ENCODE peak calls at places on chromosomes 4 and X, in five cellular contexts. E, A, Q, C and N are unnamed samples.

GRCh38 chrX:118373538-118373937 is 27.6 kb downstream of the WDR44 start:
- DNase-seq in A (no peak), Q (no peak), C (no peak), E (no peak), N (no peak)

GRCh38 chrX:134670241-134670811 is 12.1 kb upstream of the PLAC1 start:
- DNase-seq in E (peak), Q (peak), A (no peak), C (peak), N (no peak)

GRCh38 chrX:84188320-84188834 is 378 bp upstream of the RPS6KA6 start:
- DNase-seq in A (peak), E (peak), Q (peak), C (no peak), N (no peak)

GRCh38 chrX:19686876-19687275 is 171.6 kb upstream of the MAP3K15 start:
- DNase-seq in Q (no peak), C (no peak), E (no peak), A (no peak), N (no peak)

GRCh38 chr4:73133784-73134183 is 64.3 kb upstream of the COX18 start:
- DNase-seq in C (no peak), E (no peak), A (no peak), Q (no peak), N (no peak)

GRCh38 chrX:139213241-139213709 is 317.3 kb upstream of the F9 start:
- DNase-seq in E (no peak), A (no peak), Q (no peak), C (no peak), N (no peak)

GRCh38 chrX:104112326-104112951 is at the start of gene ZCCHC18:
- DNase-seq in E (peak), C (no peak), A (peak), Q (peak), N (peak)

GRCh38 chrX:113260474-113260873 is 419.8 kb upstream of the AMOT start:
- DNase-seq in E (no peak), A (no peak), Q (no peak), C (no peak), N (no peak)

GRCh38 chr4:149549911-149550310 is 265.7 kb downstream of the IQCM start:
- DNase-seq in Q (no peak), C (no peak), E (no peak), A (no peak), N (no peak)

GRCh38 chr4:80138556-80139538 is 58.5 kb upstream of the PRDM8 start:
- DNase-seq in C (no peak), E (no peak), Q (no peak), A (no peak), N (peak)

GRCh38 chr4:6224725-6225124 is 24.4 kb upstream of the JAKMIP1 start:
- DNase-seq in E (no peak), Q (no peak), C (no peak), A (no peak), N (no peak)

GRCh38 chrX:39595977-39596376 is 501.8 kb downstream of the BCOR start:
- DNase-seq in A (no peak), Q (no peak), E (no peak), C (no peak), N (no peak)

GRCh38 chrX:38260231-38260630 is 39.6 kb upstream of the SRPX start:
- DNase-seq in Q (peak), E (no peak), C (no peak), A (no peak), N (no peak)

GRCh38 chr4:61210186-61210939 is 10.2 kb downstream of the ADGRL3 start:
- DNase-seq in C (no peak), E (no peak), A (no peak), Q (no peak), N (no peak)

GRCh38 chr4:123449780-123450179 is 53.2 kb downstream of the SPRY1 start:
- DNase-seq in A (no peak), Q (no peak), E (no peak), C (peak), N (peak)

GRCh38 chr4:37073226-37073840 is 171.2 kb upstream of the NWD2 start:
- DNase-seq in E (no peak), C (no peak), A (no peak), Q (no peak), N (no peak)

GRCh38 chrX:21004835-21005234 is 369.4 kb upstream of the CNKSR2 start:
- DNase-seq in E (no peak), A (no peak), C (no peak), Q (peak), N (no peak)

GRCh38 chrX:150291014-150291413 is 72.1 kb upstream of the MAMLD1 start:
- DNase-seq in Q (no peak), E (no peak), C (no peak), A (no peak), N (no peak)

GRCh38 chr4:8387615-8388266 is 52.8 kb downstream of the ACOX3 start:
- DNase-seq in Q (peak), E (no peak), C (no peak), A (no peak), N (no peak)

GRCh38 chrX:79270401-79270800 is 96.7 kb downstream of the ITM2A start:
- DNase-seq in C (no peak), E (peak), Q (no peak), A (peak), N (peak)

GRCh38 chrX:120690344-120690743 is 60.5 kb upstream of the C1GALT1C1 start:
- DNase-seq in Q (no peak), A (no peak), C (no peak), E (no peak), N (no peak)

GRCh38 chr4:95213361-95213760 is 335.4 kb downstream of the UNC5C start:
- DNase-seq in A (no peak), E (no peak), C (no peak), Q (no peak), N (no peak)

GRCh38 chr4:2243682-2244380 is 1.9 kb upstream of the HAUS3 start:
- DNase-seq in E (peak), C (no peak), A (peak), Q (peak), N (no peak)

GRCh38 chr4:5307928-5308327 is 256.6 kb downstream of the STK32B start:
- DNase-seq in E (no peak), Q (no peak), C (no peak), A (no peak), N (no peak)

GRCh38 chr4:151169900-151170299 is 70.5 kb downstream of the RPS3A start:
- DNase-seq in Q (no peak), A (no peak), E (no peak), C (no peak), N (no peak)

GRCh38 chr4:20251796-20252655 is at the start of gene SLIT2:
- DNase-seq in Q (peak), A (peak), C (no peak), E (peak), N (peak)

GRCh38 chrX:85379174-85379907 is at the start of gene POF1B:
- DNase-seq in C (no peak), A (no peak), Q (peak), E (peak), N (no peak)

GRCh38 chr4:134668237-134668636 is 466.6 kb upstream of the PABPC4L start:
- DNase-seq in E (no peak), Q (no peak), C (no peak), A (no peak), N (no peak)

GRCh38 chrX:41275661-41276609 is 58.0 kb upstream of the DDX3X start:
- DNase-seq in E (peak), A (peak), C (no peak), Q (peak), N (peak)

GRCh38 chrX:41273638-41274037 is 60.3 kb upstream of the DDX3X start:
- DNase-seq in E (no peak), Q (no peak), C (no peak), A (no peak), N (no peak)

GRCh38 chrX:41276661-41277506 is 57.1 kb upstream of the DDX3X start:
- DNase-seq in Q (no peak), A (no peak), E (no peak), C (no peak), N (no peak)
- H3K4me3 ChIP-seq in Q (peak), A (peak), E (peak), C (peak), N (peak)

DNA sequence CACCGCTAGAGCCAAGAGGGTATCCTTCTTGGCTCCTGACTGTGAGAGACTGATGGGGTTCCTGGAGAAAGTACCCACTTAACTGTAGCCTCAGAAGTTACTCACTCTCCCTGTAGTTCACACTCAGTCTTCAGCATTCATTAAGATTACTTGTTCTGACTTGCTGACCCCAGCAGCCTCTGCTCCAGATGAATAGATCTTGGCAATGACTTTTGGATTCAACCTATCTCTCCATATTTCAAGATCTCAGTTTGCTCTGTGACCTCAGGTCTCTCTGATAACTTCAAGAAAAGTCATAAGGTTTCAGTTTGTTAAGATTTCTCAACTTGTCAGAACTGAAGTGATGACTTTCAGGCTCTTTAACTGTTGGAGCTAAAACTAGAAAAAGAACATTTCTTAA is 825.6 kb downstream of the PCDH7 start:
- DNase-seq in Q (no peak), C (no peak), E (no peak), A (no peak), N (no peak)
- H3K4me3 ChIP-seq in Q (no peak), C (no peak), E (no peak), A (no peak), N (no peak)

DNA sequence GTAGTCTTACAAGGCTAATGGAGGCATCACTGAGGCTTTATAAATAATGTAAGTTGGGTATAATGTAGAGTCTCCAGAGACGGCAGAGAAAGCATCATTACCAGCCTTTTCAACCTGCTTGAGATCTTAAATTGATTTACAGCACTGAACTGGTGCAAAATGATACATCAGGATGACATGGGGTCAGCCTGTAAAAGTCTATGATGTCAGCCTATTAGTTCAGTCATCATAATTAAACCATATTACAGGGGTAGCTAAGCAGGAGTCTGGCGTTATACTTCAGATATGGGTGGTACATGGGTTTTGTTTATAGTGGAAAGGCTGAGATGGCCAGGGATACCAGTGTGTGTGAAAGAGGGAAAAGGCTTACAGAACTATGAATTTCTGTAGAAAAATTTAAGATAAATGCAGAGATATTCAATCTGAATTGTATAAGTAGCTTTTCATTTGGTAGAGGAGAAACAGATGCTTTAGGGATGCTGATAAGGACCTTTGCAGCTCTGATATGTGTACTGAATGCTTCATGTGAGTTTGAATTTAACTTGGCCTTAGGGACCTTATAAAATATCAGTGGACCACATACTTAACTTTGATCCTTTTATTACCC is 2.7 kb downstream of the SMAD1 start:
- DNase-seq in Q (no peak), A (no peak), C (no peak), E (no peak), N (no peak)
- H3K4me3 ChIP-seq in Q (no peak), A (no peak), C (no peak), E (peak), N (no peak)

DNA sequence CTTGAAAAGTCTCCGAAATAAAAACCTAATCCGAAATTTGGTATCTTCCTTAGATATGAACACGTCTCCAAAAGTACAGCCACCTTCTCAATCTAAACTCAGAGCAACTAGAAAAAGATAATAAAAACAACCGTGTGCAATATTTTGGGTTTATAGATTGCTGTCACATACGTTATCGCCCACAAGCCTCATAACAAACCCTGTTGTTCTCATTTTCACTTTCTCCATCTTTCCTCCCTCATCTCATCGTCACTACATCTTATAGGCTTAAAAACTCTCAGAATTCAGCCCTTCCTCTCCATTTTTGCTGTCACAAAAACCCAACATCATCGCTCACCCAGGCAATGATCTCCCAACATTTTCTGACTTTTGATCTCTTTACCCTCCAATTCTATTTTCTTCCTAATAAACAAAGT is 448 bp upstream of the SCFD2 start:
- DNase-seq in A (no peak), C (no peak), Q (no peak), E (no peak), N (no peak)
- H3K4me3 ChIP-seq in A (peak), C (peak), Q (peak), E (peak), N (peak)

GRCh38 chr4:133145241-133145640 is 3.9 kb upstream of the PCDH10 start:
- DNase-seq in C (no peak), E (no peak), Q (no peak), A (no peak), N (no peak)

GRCh38 chr4:133147365-133147821 is 1.7 kb upstream of the PCDH10 start:
- DNase-seq in C (no peak), A (peak), E (no peak), Q (no peak), N (no peak)

GRCh38 chr4:133145758-133146157 is 3.3 kb upstream of the PCDH10 start:
- DNase-seq in A (no peak), C (no peak), E (no peak), Q (no peak), N (no peak)

GRCh38 chr4:133146574-133147198 is 2.4 kb upstream of the PCDH10 start:
- DNase-seq in A (peak), Q (no peak), E (no peak), C (no peak), N (no peak)

DNA sequence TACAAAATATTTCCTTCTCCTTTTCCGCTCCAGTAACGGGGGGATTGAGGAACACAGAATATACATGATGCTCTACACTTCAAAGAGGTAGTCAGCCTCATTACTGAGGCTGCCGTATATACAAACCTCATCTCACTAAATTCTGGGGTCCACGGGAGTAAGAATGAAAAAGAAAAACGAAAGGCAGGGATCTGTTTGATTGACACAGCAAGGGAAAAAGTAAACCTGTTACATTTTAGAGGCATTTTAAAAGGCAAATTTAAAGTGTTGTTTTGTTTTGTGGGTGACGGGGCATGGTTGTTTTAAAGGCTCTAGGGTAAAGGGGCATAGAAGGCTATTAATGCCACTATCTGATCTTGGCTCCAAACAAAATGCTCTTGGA is 2.9 kb upstream of the PCDH10 start:
- DNase-seq in C (no peak), E (no peak), A (no peak), Q (no peak), N (no peak)
- H3K4me3 ChIP-seq in C (peak), E (peak), A (peak), Q (peak), N (no peak)

GRCh38 chr4:156779774-156780173 is 191.8 kb downstream of the PDGFC start:
- DNase-seq in A (no peak), C (peak), E (no peak), Q (no peak), N (no peak)
- H3K4me3 ChIP-seq in A (no peak), C (no peak), E (no peak), Q (no peak), N (no peak)

GRCh38 chr4:52996261-52997131 is 134.4 kb downstream of the RASL11B start:
- DNase-seq in E (no peak), C (no peak), A (no peak), Q (no peak), N (no peak)
- H3K4me3 ChIP-seq in E (no peak), C (no peak), A (no peak), Q (no peak), N (no peak)